ENCODE peak calls at places on chromosome 9, in four cellular contexts. X is upper lobe of left lung; R is CD4-positive, alpha-beta T cell; J is fibroblast of lung. N is an unnamed sample.

GRCh38 chr9:126056312-126057021 is 270.2 kb upstream of the MVB12B start:
- DNase-seq in X (no peak), R (no peak), J (no peak), N (no peak)

GRCh38 chr9:130995399-130995941 is 13.5 kb upstream of the LAMC3 start:
- DNase-seq in R (no peak), X (no peak), J (peak; percentile 63), N (no peak)

GRCh38 chr9:116589392-116590354 is 97.4 kb upstream of the TRIM32 start:
- DNase-seq in R (no peak), J (peak; percentile 67), X (no peak), N (no peak)

GRCh38 chr9:14395300-14396082 is 81.5 kb upstream of the NFIB start:
- DNase-seq in R (no peak), J (no peak), X (no peak), N (peak; percentile 91)

GRCh38 chr9:4489562-4489918 is 728 bp upstream of the SLC1A1 start:
- DNase-seq in X (no peak), R (no peak), J (peak; percentile 13), N (peak; percentile 13)

GRCh38 chr9:99044827-99045226 is 60.1 kb upstream of the TGFBR1 start:
- DNase-seq in R (no peak), J (peak; percentile 15), X (no peak), N (no peak)

GRCh38 chr9:4739587-4740372 is 1.2 kb downstream of the AK3 start:
- DNase-seq in R (no peak), X (peak; percentile 47), J (peak; percentile 32), N (no peak)

GRCh38 chr9:130240410-130241197 is 25.0 kb upstream of the HMCN2 start:
- DNase-seq in R (no peak), X (no peak), J (peak; percentile 72), N (peak; percentile 64)

GRCh38 chr9:2465921-2466460 is 155.6 kb upstream of the VLDLR start:
- DNase-seq in J (peak; percentile 51), R (no peak), X (no peak), N (no peak)

GRCh38 chr9:34655394-34655793 is 3.4 kb downstream of the IL11RA start:
- DNase-seq in J (no peak), R (no peak), X (no peak), N (no peak)

GRCh38 chr9:35746583-35746982 is 2.4 kb downstream of the GBA2 start:
- DNase-seq in X (no peak), R (no peak), J (no peak), N (no peak)

GRCh38 chr9:7266911-7267555 is 509.3 kb downstream of the KDM4C start:
- DNase-seq in J (no peak), R (no peak), X (peak; percentile 18), N (peak; percentile 56)

GRCh38 chr9:110782701-110783100 is 114.1 kb downstream of the MUSK start:
- DNase-seq in X (no peak), J (no peak), R (no peak), N (no peak)

GRCh38 chr9:129362287-129363098 is 184.4 kb upstream of the IER5L start:
- DNase-seq in J (no peak), X (no peak), R (no peak), N (no peak)

GRCh38 chr9:64773491-64773931 is 511.5 kb downstream of the FOXD4L5 start:
- DNase-seq in X (peak; percentile 71), J (no peak), R (no peak), N (no peak)

GRCh38 chr9:84858373-84858772 is 188.8 kb downstream of the NTRK2 start:
- DNase-seq in R (no peak), J (no peak), X (no peak), N (no peak)

GRCh38 chr9:113798062-113799030 is 77.8 kb upstream of the ZNF618 start:
- DNase-seq in J (peak; percentile 19), R (no peak), X (no peak), N (no peak)

GRCh38 chr9:7869340-7869739 is 69.8 kb upstream of the DMAC1 start:
- DNase-seq in R (no peak), X (no peak), J (no peak), N (no peak)

GRCh38 chr9:74496819-74497749 is at the start of gene RORB:
- DNase-seq in R (no peak), J (peak; percentile 38), X (peak; percentile 89), N (peak; percentile 86)

GRCh38 chr9:68416891-68417570 is 60.6 kb downstream of the PGM5 start:
- DNase-seq in J (peak; percentile 9), R (no peak), X (no peak), N (no peak)

GRCh38 chr9:122110100-122110833 is 17.2 kb upstream of the TTLL11 start:
- DNase-seq in J (no peak), X (peak; percentile 39), R (no peak), N (no peak)

GRCh38 chr9:110255417-110256141 is 728 bp downstream of the TXN start:
- DNase-seq in R (peak; percentile 48), X (peak; percentile 92), J (peak; percentile 53), N (peak; percentile 45)

GRCh38 chr9:34566191-34566849 is 23.2 kb downstream of the CNTFR start:
- DNase-seq in R (no peak), X (no peak), J (no peak), N (no peak)

GRCh38 chr9:2681981-2682380 is 35.3 kb upstream of the KCNV2 start:
- DNase-seq in R (no peak), J (no peak), X (no peak), N (no peak)

GRCh38 chr9:101387871-101388506 is 3.2 kb upstream of the BAAT start:
- DNase-seq in X (no peak), J (peak; percentile 53), R (no peak), N (no peak)

GRCh38 chr9:121283856-121284732 is 16.1 kb downstream of the GSN start:
- DNase-seq in X (no peak), R (no peak), J (no peak), N (no peak)

GRCh38 chr9:115884846-115885245 is 268.7 kb upstream of the PAPPA start:
- DNase-seq in X (no peak), J (no peak), R (no peak), N (no peak)

GRCh38 chr9:35948451-35948850 is 9.5 kb downstream of the OR2S2 start:
- DNase-seq in J (no peak), R (no peak), X (no peak), N (no peak)

GRCh38 chr9:127537014-127537413 is 75.1 kb upstream of the STXBP1 start:
- DNase-seq in J (peak; percentile 47), X (no peak), R (no peak), N (no peak)

GRCh38 chr9:124752967-124753366 is 18.1 kb downstream of the NR6A1 start:
- DNase-seq in J (peak; percentile 49), X (no peak), R (no peak), N (no peak)

GRCh38 chr9:114156311-114156657 is 947 bp downstream of the COL27A1 start:
- DNase-seq in X (no peak), R (no peak), J (no peak), N (no peak)

DNA sequence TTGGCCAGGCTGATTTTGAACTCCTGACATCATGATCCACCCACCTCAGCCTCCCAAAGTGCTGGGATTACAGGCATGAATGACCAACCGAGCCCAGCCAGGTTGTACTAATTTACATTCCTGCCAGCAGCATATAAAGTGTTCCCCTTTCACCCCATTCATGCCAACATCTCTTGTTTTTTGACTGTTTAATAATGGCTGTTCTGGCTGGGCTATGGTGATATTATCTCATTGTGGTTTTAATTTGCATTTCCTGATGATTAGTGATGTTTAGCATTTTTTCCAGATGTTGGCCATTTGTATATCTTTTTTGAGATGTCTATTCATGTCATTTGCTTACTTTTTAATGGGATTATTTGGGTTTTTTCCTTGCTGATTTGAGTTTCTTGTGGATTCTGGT is 87.3 kb downstream of the INVS start:
- DNase-seq in X (no peak), J (no peak), R (no peak), N (no peak)
- H3K27me3 ChIP-seq in X (no peaks in the 10 kb centered on the region), J (no peaks in the 10 kb centered on the region), R (no peaks in the 10 kb centered on the region), N (no peaks in the 10 kb centered on the region)

GRCh38 chr9:20237686-20238085 is 384.6 kb downstream of the MLLT3 start:
- DNase-seq in R (no peak), J (no peak), X (no peak), N (no peak)
- H3K27me3 ChIP-seq in R (no peaks in the 10 kb centered on the region), J (peaks cover 4% of the 10 kb centered on the region), X (no peaks in the 10 kb centered on the region), N (no peaks in the 10 kb centered on the region)

DNA sequence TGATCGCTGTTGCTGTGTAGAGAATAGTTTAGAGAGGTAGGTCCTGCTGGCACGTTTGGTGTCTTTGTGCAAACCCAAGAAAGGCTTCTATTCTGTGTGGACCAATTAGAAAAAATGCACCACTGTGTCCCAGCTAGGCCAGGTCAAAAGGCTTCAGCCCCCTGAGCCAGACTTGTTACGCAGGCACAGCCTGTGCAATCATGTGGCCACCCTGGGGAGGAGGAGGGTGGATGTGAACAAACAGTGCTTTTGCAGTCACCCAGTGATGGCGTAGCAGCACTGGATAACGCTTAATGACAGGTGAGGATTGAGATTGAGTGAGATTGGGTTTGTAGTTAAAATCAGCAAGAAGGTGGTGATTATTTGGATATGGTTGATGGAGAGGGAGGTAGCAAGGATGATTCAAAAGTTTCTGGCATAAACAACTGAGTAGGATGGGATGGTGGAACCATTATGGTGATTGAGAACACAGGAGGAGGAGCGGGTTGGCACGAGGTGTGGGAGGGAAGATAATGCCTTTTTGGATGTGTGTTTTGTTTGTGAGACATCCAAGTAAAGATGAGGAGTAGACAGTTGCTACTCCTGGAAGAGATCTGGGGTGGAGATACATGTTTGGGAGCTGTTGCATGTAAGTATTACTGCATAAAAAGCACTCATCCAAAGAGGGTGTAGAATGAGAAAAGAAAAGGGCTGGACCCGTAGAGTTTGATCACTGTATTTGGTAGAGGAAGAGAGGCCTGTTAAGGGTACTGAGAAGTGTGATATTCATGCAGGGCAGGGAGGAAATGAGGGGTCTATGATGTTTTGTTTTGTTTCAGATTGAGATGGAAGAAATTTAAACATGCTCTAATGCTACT is 6.7 kb downstream of the GCNT1 start:
- DNase-seq in R (no peak), J (no peak), X (no peak), N (no peak)
- H3K27me3 ChIP-seq in R (no peaks in the 10 kb centered on the region), J (no peaks in the 10 kb centered on the region), X (no peaks in the 10 kb centered on the region), N (no peaks in the 10 kb centered on the region)

GRCh38 chr9:132794730-132795380 is 83.2 kb downstream of the AK8 start:
- DNase-seq in R (no peak), J (no peak), X (no peak), N (no peak)

GRCh38 chr9:132792547-132792946 is 85.5 kb downstream of the AK8 start:
- DNase-seq in X (peak; percentile 54), J (no peak), R (no peak), N (no peak)

GRCh38 chr9:132797861-132798659 is 80.0 kb downstream of the AK8 start:
- DNase-seq in X (no peak), J (no peak), R (no peak), N (no peak)

GRCh38 chr9:132793606-132794580 is 84.2 kb downstream of the AK8 start:
- DNase-seq in J (no peak), X (no peak), R (no peak), N (no peak)

GRCh38 chr9:132795511-132796303 is 82.4 kb downstream of the AK8 start:
- DNase-seq in R (no peak), J (no peak), X (no peak), N (no peak)
- H3K27me3 ChIP-seq in R (peaks cover 14% of the 10 kb centered on the region), J (peaks cover 11% of the 10 kb centered on the region), X (no peaks in the 10 kb centered on the region), N (no peaks in the 10 kb centered on the region)

GRCh38 chr9:38277601-38278200 is 114.8 kb upstream of the ALDH1B1 start:
- DNase-seq in R (no peak), J (no peak), X (no peak), N (no peak)

GRCh38 chr9:38276751-38277439 is 115.6 kb upstream of the ALDH1B1 start:
- DNase-seq in R (no peak), J (no peak), X (no peak), N (no peak)

GRCh38 chr9:38280251-38280800 is 112.2 kb upstream of the ALDH1B1 start:
- DNase-seq in J (no peak), R (no peak), X (no peak), N (no peak)

GRCh38 chr9:38278931-38279532 is 113.5 kb upstream of the ALDH1B1 start:
- DNase-seq in X (no peak), R (no peak), J (no peak), N (no peak)

GRCh38 chr9:38278457-38278856 is 114.0 kb upstream of the ALDH1B1 start:
- DNase-seq in X (no peak), J (no peak), R (no peak), N (no peak)
- H3K27me3 ChIP-seq in X (no peaks in the 10 kb centered on the region), J (no peaks in the 10 kb centered on the region), R (no peaks in the 10 kb centered on the region), N (no peaks in the 10 kb centered on the region)